ENCODE peak calls at places on chromosomes 4 and X, in seven cellular contexts. V is GM12878, I is K562, O is HepG2, F is SK-N-SH, W is T47D, T is H1. E is an unnamed sample.

GRCh38 chr4:4502694-4503311 is 39.0 kb downstream of the STX18 start:
- DNase-seq in O (no peak), F (no peak), I (peak), V (no peak), T (no peak), W (no peak), E (no peak)

GRCh38 chr4:83996254-83996653 is 460.3 kb downstream of the GPAT3 start:
- DNase-seq in V (no peak), T (no peak), O (no peak), F (no peak), I (no peak), W (no peak), E (no peak)

GRCh38 chr4:165385124-165385523 is 6.3 kb downstream of the CPE start:
- DNase-seq in V (no peak), T (no peak), F (no peak), I (no peak), O (no peak), W (no peak), E (no peak)

GRCh38 chrX:23901065-23901464 is 6.7 kb downstream of the APOO start:
- DNase-seq in W (no peak), O (peak), V (no peak), F (no peak), T (no peak), I (no peak), E (peak)

GRCh38 chrX:107537815-107538214 is 88.4 kb downstream of the FRMPD3 start:
- DNase-seq in F (peak), O (peak), T (peak), W (peak), I (peak), V (no peak), E (peak)

GRCh38 chrX:22383988-22384387 is 111.3 kb downstream of the CBLL2 start:
- DNase-seq in V (no peak), F (no peak), I (no peak), W (no peak), T (no peak), O (no peak), E (no peak)

GRCh38 chr4:187598246-187598645 is 397.3 kb upstream of the ZFP42 start:
- DNase-seq in O (no peak), W (no peak), T (no peak), I (no peak), V (no peak), F (no peak), E (no peak)

GRCh38 chrX:68895339-68896250 is 66.8 kb downstream of the EFNB1 start:
- DNase-seq in F (peak), I (peak), O (peak), V (no peak), W (no peak), T (no peak), E (no peak)

GRCh38 chrX:130416785-130417184 is 15.0 kb downstream of the RBMX2 start:
- DNase-seq in V (no peak), I (no peak), T (no peak), F (no peak), W (no peak), O (no peak), E (no peak)

GRCh38 chr4:56048621-56049427 is 100.1 kb downstream of the CEP135 start:
- DNase-seq in T (peak), I (peak), O (no peak), F (peak), W (peak), V (peak), E (peak)

GRCh38 chrX:135688137-135688536 is 25.3 kb upstream of the CT45A1 start:
- DNase-seq in T (no peak), O (no peak), F (no peak), I (peak), W (no peak), V (no peak), E (peak)

GRCh38 chr4:16897991-16898827 is at the start of gene LDB2:
- DNase-seq in I (no peak), O (no peak), W (no peak), V (no peak), F (peak), T (peak), E (no peak)

GRCh38 chr4:123412700-123413512 is 16.3 kb downstream of the SPRY1 start:
- DNase-seq in I (no peak), W (no peak), F (no peak), O (no peak), V (no peak), T (no peak), E (no peak)

GRCh38 chr4:118979712-118980111 is 91.1 kb downstream of the SYNPO2 start:
- DNase-seq in T (no peak), W (no peak), V (no peak), F (no peak), I (no peak), O (no peak), E (no peak)

GRCh38 chrX:57044226-57044625 is 48.9 kb upstream of the SPIN3 start:
- DNase-seq in F (no peak), V (no peak), T (no peak), W (no peak), O (no peak), I (no peak), E (no peak)

GRCh38 chr4:148716361-148717063 is 274.3 kb upstream of the NR3C2 start:
- DNase-seq in I (no peak), T (no peak), V (no peak), F (no peak), W (no peak), O (no peak), E (no peak)

GRCh38 chrX:121000589-121000988 is 15.0 kb upstream of the CT47A1 start:
- DNase-seq in O (peak), T (no peak), W (no peak), F (peak), V (peak), I (no peak), E (peak)

GRCh38 chr4:94757192-94758140 is at the start of gene BMPR1B:
- DNase-seq in V (no peak), T (peak), I (no peak), F (peak), O (no peak), W (no peak), E (no peak)

GRCh38 chrX:19739683-19740082 is 147.7 kb downstream of the SH3KBP1 start:
- DNase-seq in W (peak), I (peak), O (peak), F (peak), T (peak), V (no peak), E (peak)

GRCh38 chr4:183158062-183158461 is 59.0 kb downstream of the WWC2 start:
- DNase-seq in I (no peak), V (no peak), W (no peak), O (no peak), T (no peak), F (no peak), E (no peak)

GRCh38 chr4:48268956-48269860 is at the start of gene TEC:
- DNase-seq in W (peak), V (no peak), O (no peak), I (peak), T (peak), F (peak), E (peak)

GRCh38 chrX:151697537-151697936 is 2.3 kb downstream of the PRRG3 start:
- DNase-seq in V (no peak), W (no peak), F (no peak), O (no peak), T (no peak), I (no peak), E (no peak)

GRCh38 chr4:124177647-124178425 is 534.7 kb downstream of the ANKRD50 start:
- DNase-seq in T (no peak), I (no peak), V (no peak), F (no peak), O (no peak), W (no peak), E (no peak)

GRCh38 chr4:159762672-159763071 is 659.8 kb downstream of the RAPGEF2 start:
- DNase-seq in T (no peak), I (no peak), F (no peak), V (no peak), O (no peak), W (no peak), E (no peak)

GRCh38 chr4:159764343-159764952 is 661.6 kb downstream of the RAPGEF2 start:
- DNase-seq in O (peak), F (peak), T (peak), I (peak), V (no peak), W (peak), E (peak)

GRCh38 chr4:159768011-159768410 is 665.1 kb downstream of the RAPGEF2 start:
- DNase-seq in W (no peak), I (no peak), V (no peak), T (no peak), F (no peak), O (no peak), E (no peak)

GRCh38 chr4:159765402-159765801 is 662.5 kb downstream of the RAPGEF2 start:
- DNase-seq in I (no peak), O (no peak), T (no peak), V (no peak), W (no peak), F (no peak), E (no peak)

DNA sequence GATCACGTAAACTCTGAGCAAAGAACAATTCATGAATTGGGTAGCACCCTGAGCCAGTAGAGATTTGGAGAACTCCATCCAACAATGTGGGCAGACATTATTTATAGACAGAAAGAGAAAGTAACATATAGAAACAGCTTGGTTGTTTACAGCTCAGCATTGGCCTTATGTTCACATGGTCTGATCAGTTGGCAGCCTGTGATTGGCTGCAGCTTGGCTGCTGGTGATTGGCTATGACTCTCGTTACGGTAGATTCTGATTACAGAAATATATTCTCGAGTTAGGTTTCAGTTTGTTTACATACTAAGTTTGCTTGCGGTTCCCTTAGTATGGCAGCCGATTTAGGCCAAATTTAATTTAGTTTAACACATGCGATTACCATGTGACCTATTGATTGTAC is 663.4 kb downstream of the RAPGEF2 start:
- DNase-seq in F (no peak), W (no peak), I (no peak), V (no peak), O (peak), T (no peak), E (no peak)
- TF ChIP-seq JUND in F (no peak), W (no peak), I (no peak), V (no peak), O (no peak), T (no peak), E (no peak)

GRCh38 chr4:13515268-13515667 is 29.0 kb downstream of the NKX3-2 start:
- DNase-seq in W (no peak), F (no peak), V (no peak), O (no peak), I (no peak), T (no peak), E (no peak)
- TF ChIP-seq JUND in W (no peak), F (no peak), V (no peak), O (no peak), I (no peak), T (no peak), E (no peak)

GRCh38 chr4:8708401-8709021 is 115.9 kb downstream of the CPZ start:
- DNase-seq in V (no peak), I (no peak), O (no peak), W (no peak), F (peak), T (peak), E (no peak)

GRCh38 chr4:8710416-8710815 is 117.9 kb downstream of the CPZ start:
- DNase-seq in F (peak), W (no peak), O (no peak), V (no peak), I (no peak), T (peak), E (no peak)

GRCh38 chr4:8709050-8709728 is 116.6 kb downstream of the CPZ start:
- DNase-seq in O (no peak), I (no peak), W (no peak), F (peak), T (peak), V (no peak), E (no peak)

GRCh38 chr4:8709729-8710360 is 117.3 kb downstream of the CPZ start:
- DNase-seq in I (no peak), W (no peak), T (peak), O (no peak), V (no peak), F (peak), E (no peak)

GRCh38 chr4:8710946-8711345 is 118.4 kb downstream of the CPZ start:
- DNase-seq in I (no peak), T (no peak), O (no peak), F (peak), W (no peak), V (no peak), E (no peak)
- TF ChIP-seq JUND in I (no peak), T (no peak), O (no peak), F (no peak), W (no peak), V (no peak), E (no peak)

GRCh38 chrX:18389968-18390367 is 35.4 kb upstream of the CDKL5 start:
- DNase-seq in F (no peak), O (no peak), I (no peak), T (no peak), W (no peak), V (no peak), E (no peak)

GRCh38 chrX:18394477-18394876 is 30.9 kb upstream of the CDKL5 start:
- DNase-seq in I (no peak), V (no peak), W (no peak), T (no peak), F (no peak), O (no peak), E (no peak)

DNA sequence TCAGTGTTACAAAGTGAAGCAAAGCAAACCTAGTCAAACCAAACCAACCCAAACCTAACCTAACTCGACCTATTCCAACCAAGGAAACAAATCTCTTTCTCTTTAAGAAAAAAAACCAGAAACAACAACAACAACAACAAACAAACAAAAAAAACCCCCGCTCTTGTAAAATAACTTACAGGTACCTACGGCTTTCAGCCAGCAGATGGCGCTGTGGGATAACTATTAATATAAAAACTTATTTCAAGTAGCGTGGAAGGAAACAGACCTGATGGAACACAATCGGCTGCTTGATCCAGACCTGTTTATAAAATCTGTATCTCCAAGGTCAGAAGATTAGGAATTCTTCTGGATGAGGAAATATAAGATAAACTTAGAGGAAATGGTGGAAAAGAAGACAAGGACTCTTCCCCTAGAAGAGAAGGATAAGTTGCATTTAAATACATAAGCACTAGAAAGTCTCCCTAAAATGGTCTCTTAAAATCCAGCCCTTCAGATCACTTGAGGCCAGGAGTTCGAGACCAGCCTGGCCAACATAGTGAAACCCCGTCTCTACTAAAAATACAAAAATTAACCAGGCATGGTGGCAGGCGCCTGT is 34.4 kb upstream of the CDKL5 start:
- DNase-seq in O (peak), F (peak), T (peak), W (peak), V (peak), I (peak), E (peak)
- TF ChIP-seq JUND in O (no peak), F (no peak), T (no peak), W (no peak), V (no peak), I (no peak), E (no peak)

GRCh38 chr4:87983996-87984395 is 8.5 kb downstream of the SPP1 start:
- DNase-seq in I (no peak), W (no peak), O (no peak), F (no peak), V (no peak), T (no peak), E (no peak)
- TF ChIP-seq JUND in I (no peak), W (no peak), O (no peak), F (no peak), V (no peak), T (no peak), E (no peak)

GRCh38 chr4:155079866-155080265 is 128.6 kb upstream of the NPY2R start:
- DNase-seq in W (no peak), T (no peak), I (no peak), V (no peak), F (no peak), O (no peak), E (no peak)
- TF ChIP-seq JUND in W (no peak), T (no peak), I (no peak), V (no peak), F (no peak), O (no peak), E (no peak)

E was measured in HCT116.